ENCODE peak calls at places on chromosomes 2 and 18, in four cellular contexts. Y, X, Z and V are unnamed samples.

GRCh38 chr18:13573750-13574149 is 152.6 kb downstream of the FAM210A start:
- DNase-seq in Y (no peak), X (no peak), Z (no peak), V (no peak)

GRCh38 chr18:2983296-2983695 is 29.6 kb downstream of the LPIN2 start:
- DNase-seq in Y (no peak), X (no peak), Z (no peak), V (no peak)

GRCh38 chr2:109702250-109702985 is 88.3 kb downstream of the SOWAHC start:
- DNase-seq in Y (peak), X (peak), Z (no peak), V (no peak)

GRCh38 chr2:129879614-129880180 is 99.8 kb upstream of the RAB6C start:
- DNase-seq in Y (no peak), X (no peak), Z (no peak), V (no peak)

GRCh38 chr2:157830696-157831570 is 45.2 kb downstream of the ACVR1 start:
- DNase-seq in Y (peak), X (peak), Z (no peak), V (no peak)

GRCh38 chr18:12011962-12012549 is 30.7 kb downstream of the IMPA2 start:
- DNase-seq in Y (no peak), X (no peak), Z (no peak), V (no peak)

GRCh38 chr2:165057308-165057707 is 102.0 kb upstream of the SLC38A11 start:
- DNase-seq in Y (no peak), X (no peak), Z (no peak), V (no peak)

GRCh38 chr2:233023761-233024410 is 8.6 kb upstream of the NEU2 start:
- DNase-seq in Y (no peak), X (no peak), Z (no peak), V (no peak)

GRCh38 chr2:46098606-46099005 is 198.6 kb upstream of the EPAS1 start:
- DNase-seq in Y (peak), X (peak), Z (no peak), V (no peak)

GRCh38 chr18:28248653-28249052 is 71.7 kb upstream of the CDH2 start:
- DNase-seq in Y (no peak), X (no peak), Z (no peak), V (no peak)

GRCh38 chr18:46346213-46346612 is 242.0 kb downstream of the HAUS1 start:
- DNase-seq in Y (no peak), X (no peak), Z (no peak), V (no peak)

GRCh38 chr2:100813527-100813926 is 6.4 kb upstream of the NPAS2 start:
- DNase-seq in Y (no peak), X (no peak), Z (no peak), V (no peak)

GRCh38 chr2:203722411-203722810 is 16.0 kb downstream of the CD28 start:
- DNase-seq in Y (no peak), X (no peak), Z (no peak), V (no peak)

GRCh38 chr2:51505533-51505932 is 473.6 kb upstream of the NRXN1 start:
- DNase-seq in Y (no peak), X (peak), Z (no peak), V (no peak)

GRCh38 chr2:73033766-73034381 is 37.6 kb downstream of the SFXN5 start:
- DNase-seq in Y (no peak), X (no peak), Z (no peak), V (no peak)

GRCh38 chr2:220043155-220043992 is 415.9 kb downstream of the SLC4A3 start:
- DNase-seq in Y (no peak), X (peak), Z (no peak), V (no peak)

GRCh38 chr2:191749181-191749540 is 71.2 kb downstream of the NABP1 start:
- DNase-seq in Y (no peak), X (no peak), Z (no peak), V (no peak)

GRCh38 chr2:233418052-233418760 is 63.9 kb downstream of the DGKD start:
- DNase-seq in Y (no peak), X (no peak), Z (no peak), V (no peak)

GRCh38 chr2:105291981-105292380 is 37.6 kb downstream of the TGFBRAP1 start:
- DNase-seq in Y (no peak), X (no peak), Z (no peak), V (no peak)

GRCh38 chr2:231613054-231613654 is 20.5 kb downstream of the TEX44 start:
- DNase-seq in Y (no peak), X (peak), Z (no peak), V (no peak)

GRCh38 chr2:136164377-136164776 is 46.4 kb upstream of the CXCR4 start:
- DNase-seq in Y (no peak), X (no peak), Z (no peak), V (no peak)

GRCh38 chr18:79754022-79754761 is 43.5 kb upstream of the KCNG2 start:
- DNase-seq in Y (no peak), X (no peak), Z (no peak), V (no peak)

GRCh38 chr2:126368778-126369177 is 287.2 kb upstream of the GYPC start:
- DNase-seq in Y (no peak), X (no peak), Z (no peak), V (no peak)

GRCh38 chr2:191677091-191677645 is 768 bp upstream of the NABP1 start:
- DNase-seq in Y (no peak), X (peak), Z (peak), V (no peak)

GRCh38 chr2:99597616-99598015 is 107.8 kb upstream of the REV1 start:
- DNase-seq in Y (no peak), X (no peak), Z (no peak), V (no peak)

GRCh38 chr2:18301421-18302139 is 258.9 kb downstream of the RDH14 start:
- DNase-seq in Y (no peak), X (peak), Z (no peak), V (no peak)

GRCh38 chr2:6975988-6976387 is 58.8 kb downstream of the RNF144A start:
- DNase-seq in Y (no peak), X (no peak), Z (no peak), V (no peak)